ENCODE peak calls at places on chromosomes 6 and 20, in eight cellular contexts. One of them, this sample, is unnamed.

GRCh38 chr6:34696189-34696738 is 303 bp downstream of the ILRUN start:
- DNase-seq in nucleus accumbens: no peak
- DNase-seq in HuH-7.5: no peak
- DNase-seq in choroid plexus epithelial cell: peak
- DNase-seq in NCI-H524: no peak
- DNase-seq in RPMI7951: peak
- DNase-seq in activated naive CD8-positive, alpha-beta T cell treated with anti-CD3 and anti-CD28 coated beads, Interleukin-2, amount 50 U/mL, for 24 hours: no peak
- DNase-seq in GM06990: no peak
- DNase-seq in this sample: no peak

GRCh38 chr6:155187994-155188706 is 75.7 kb upstream of the CLDN20 start:
- DNase-seq in nucleus accumbens: no peak
- DNase-seq in HuH-7.5: no peak
- DNase-seq in choroid plexus epithelial cell: no peak
- DNase-seq in NCI-H524: no peak
- DNase-seq in RPMI7951: peak
- DNase-seq in activated naive CD8-positive, alpha-beta T cell treated with anti-CD3 and anti-CD28 coated beads, Interleukin-2, amount 50 U/mL, for 24 hours: no peak
- DNase-seq in GM06990: no peak
- DNase-seq in this sample: no peak

GRCh38 chr6:16511048-16511660 is 250.1 kb downstream of the ATXN1 start:
- DNase-seq in nucleus accumbens: no peak
- DNase-seq in HuH-7.5: no peak
- DNase-seq in choroid plexus epithelial cell: peak
- DNase-seq in NCI-H524: peak
- DNase-seq in RPMI7951: peak
- DNase-seq in activated naive CD8-positive, alpha-beta T cell treated with anti-CD3 and anti-CD28 coated beads, Interleukin-2, amount 50 U/mL, for 24 hours: no peak
- DNase-seq in GM06990: no peak
- DNase-seq in this sample: peak

GRCh38 chr20:347640-348484 is 951 bp downstream of the NRSN2 start:
- DNase-seq in nucleus accumbens: peak
- DNase-seq in HuH-7.5: peak
- DNase-seq in choroid plexus epithelial cell: peak
- DNase-seq in NCI-H524: peak
- DNase-seq in RPMI7951: peak
- DNase-seq in activated naive CD8-positive, alpha-beta T cell treated with anti-CD3 and anti-CD28 coated beads, Interleukin-2, amount 50 U/mL, for 24 hours: peak
- DNase-seq in GM06990: peak
- DNase-seq in this sample: peak

GRCh38 chr6:82362144-82362543 is 1.5 kb upstream of the TPBG start:
- DNase-seq in nucleus accumbens: no peak
- DNase-seq in HuH-7.5: no peak
- DNase-seq in choroid plexus epithelial cell: no peak
- DNase-seq in NCI-H524: no peak
- DNase-seq in RPMI7951: no peak
- DNase-seq in activated naive CD8-positive, alpha-beta T cell treated with anti-CD3 and anti-CD28 coated beads, Interleukin-2, amount 50 U/mL, for 24 hours: no peak
- DNase-seq in GM06990: no peak
- DNase-seq in this sample: no peak

GRCh38 chr6:148251286-148251685 is 91.4 kb upstream of the SASH1 start:
- DNase-seq in nucleus accumbens: no peak
- DNase-seq in HuH-7.5: no peak
- DNase-seq in choroid plexus epithelial cell: peak
- DNase-seq in NCI-H524: peak
- DNase-seq in RPMI7951: peak
- DNase-seq in activated naive CD8-positive, alpha-beta T cell treated with anti-CD3 and anti-CD28 coated beads, Interleukin-2, amount 50 U/mL, for 24 hours: no peak
- DNase-seq in GM06990: no peak
- DNase-seq in this sample: no peak

GRCh38 chr20:56552911-56553629 is 20.0 kb downstream of the FAM209B start:
- DNase-seq in nucleus accumbens: no peak
- DNase-seq in HuH-7.5: no peak
- DNase-seq in choroid plexus epithelial cell: no peak
- DNase-seq in NCI-H524: no peak
- DNase-seq in RPMI7951: no peak
- DNase-seq in activated naive CD8-positive, alpha-beta T cell treated with anti-CD3 and anti-CD28 coated beads, Interleukin-2, amount 50 U/mL, for 24 hours: no peak
- DNase-seq in GM06990: no peak
- DNase-seq in this sample: no peak

GRCh38 chr20:20138301-20139064 is 86.2 kb downstream of the CFAP61 start:
- DNase-seq in nucleus accumbens: no peak
- DNase-seq in HuH-7.5: no peak
- DNase-seq in choroid plexus epithelial cell: no peak
- DNase-seq in NCI-H524: no peak
- DNase-seq in RPMI7951: no peak
- DNase-seq in activated naive CD8-positive, alpha-beta T cell treated with anti-CD3 and anti-CD28 coated beads, Interleukin-2, amount 50 U/mL, for 24 hours: no peak
- DNase-seq in GM06990: no peak
- DNase-seq in this sample: no peak

GRCh38 chr20:16898433-16898832 is 150.3 kb downstream of the OTOR start:
- DNase-seq in nucleus accumbens: no peak
- DNase-seq in HuH-7.5: no peak
- DNase-seq in choroid plexus epithelial cell: peak
- DNase-seq in NCI-H524: no peak
- DNase-seq in RPMI7951: peak
- DNase-seq in activated naive CD8-positive, alpha-beta T cell treated with anti-CD3 and anti-CD28 coated beads, Interleukin-2, amount 50 U/mL, for 24 hours: no peak
- DNase-seq in GM06990: no peak
- DNase-seq in this sample: no peak